ENCODE peak calls at places on chromosomes 13 and 19, in five cellular contexts. P, C, S, L and B are unnamed samples.

GRCh38 chr19:43784981-43785808 is 4.4 kb upstream of the KCNN4 start:
- DNase-seq in P (peak), C (peak), S (peak), L (no peak), B (peak)

GRCh38 chr19:38378866-38379265 is 4.5 kb downstream of the PSMD8 start:
- DNase-seq in P (no peak), C (no peak), S (no peak), L (no peak), B (no peak)

GRCh38 chr19:42433503-42434260 is 6.5 kb upstream of the LIPE start:
- DNase-seq in P (peak), C (no peak), S (peak), L (peak), B (no peak)

GRCh38 chr19:33054623-33055022 is 10.1 kb downstream of the RHPN2 start:
- DNase-seq in P (no peak), C (no peak), S (no peak), L (peak), B (peak)

GRCh38 chr19:34575206-34575605 is 93.6 kb downstream of the WTIP start:
- DNase-seq in P (no peak), C (no peak), S (no peak), L (no peak), B (no peak)

GRCh38 chr19:10431943-10432735 is 11.8 kb downstream of the PDE4A start:
- DNase-seq in P (no peak), C (no peak), S (peak), L (peak), B (no peak)

GRCh38 chr13:111328111-111328802 is 7.8 kb downstream of the TEX29 start:
- DNase-seq in P (no peak), C (no peak), S (no peak), L (no peak), B (no peak)

GRCh38 chr19:51002542-51003311 is 1.3 kb upstream of the KLK8 start:
- DNase-seq in P (peak), C (peak), S (no peak), L (no peak), B (no peak)

GRCh38 chr13:114142640-114143490 is 10.4 kb upstream of the RASA3 start:
- DNase-seq in P (no peak), C (peak), S (no peak), L (peak), B (peak)

GRCh38 chr13:23858586-23858985 is 30.6 kb downstream of the MIPEP start:
- DNase-seq in P (no peak), C (no peak), S (no peak), L (no peak), B (no peak)

GRCh38 chr13:99367106-99367616 is 60.0 kb upstream of the GPR183 start:
- DNase-seq in P (no peak), C (no peak), S (no peak), L (no peak), B (no peak)

GRCh38 chr13:80054806-80055205 is 286.1 kb downstream of the SPRY2 start:
- DNase-seq in P (no peak), C (no peak), S (peak), L (no peak), B (no peak)

GRCh38 chr19:29705706-29706105 is 9.4 kb downstream of the C19orf12 start:
- DNase-seq in P (no peak), C (no peak), S (no peak), L (no peak), B (no peak)

GRCh38 chr19:12990447-12990846 is 4.8 kb upstream of the NFIX start:
- DNase-seq in P (no peak), C (no peak), S (no peak), L (no peak), B (no peak)

GRCh38 chr13:73757471-73758233 is 376.6 kb downstream of the KLF12 start:
- DNase-seq in P (no peak), C (no peak), S (no peak), L (no peak), B (no peak)

GRCh38 chr13:65855276-65855675 is 1374.9 kb downstream of the PCDH9 start:
- DNase-seq in P (no peak), C (no peak), S (peak), L (no peak), B (no peak)

GRCh38 chr13:49357694-49358093 is 86.2 kb downstream of the CAB39L start:
- DNase-seq in P (no peak), C (no peak), S (peak), L (no peak), B (no peak)